ENCODE peak calls at places on chromosomes 11 and 22, in five cellular contexts. G is stimulated activated CD8-positive, alpha-beta memory T cell treated with anti-CD3 and anti-CD28 coated beads, Interleukin-15, amount 100 ng/mL, for 1 hour; T is AG09309; V is RPMI7951; K is stimulated activated CD4-positive, alpha-beta T cell treated with anti-CD3 and anti-CD28 coated beads, Interleukin-1b, Interleukin-23, amount 100 ng/mL, for 48 hours. S is an unnamed sample.

GRCh38 chr11:27770576-27770975 is 70.3 kb upstream of the BDNF start:
- DNase-seq in G (no peak), T (no peak), V (no peak), K (no peak), S (no peak)

GRCh38 chr11:121563900-121564822 is 111.4 kb upstream of the SORL1-AS1 start:
- DNase-seq in G (no peak), T (no peak), V (no peak), K (no peak), S (peak; percentile 45)

GRCh38 chr11:93945596-93945995 is 75.6 kb upstream of the HEPHL1 start:
- DNase-seq in G (no peak), T (no peak), V (peak; percentile 50), K (no peak), S (no peak)

GRCh38 chr22:30822216-30823014 is 127.7 kb downstream of the OSBP2 start:
- DNase-seq in G (no peak), T (no peak), V (no peak), K (no peak), S (no peak)

GRCh38 chr11:1218788-1219445 is 3.9 kb upstream of the MUC5B start:
- DNase-seq in G (no peak), T (no peak), V (no peak), K (no peak), S (no peak)

GRCh38 chr11:117946842-117947526 is 17.8 kb upstream of the TMPRSS13 start:
- DNase-seq in G (peak; percentile 80), T (peak; percentile 74), V (peak; percentile 86), K (peak; percentile 87), S (peak; percentile 98)

GRCh38 chr11:9760180-9760550 is 96.3 kb downstream of the SWAP70 start:
- DNase-seq in G (no peak), T (peak; percentile 86), V (peak; percentile 96), K (peak; percentile 15), S (no peak)

GRCh38 chr11:134951305-134951700 is 539.3 kb upstream of the B3GAT1 start:
- DNase-seq in G (no peak), T (peak; percentile 32), V (peak; percentile 73), K (no peak), S (peak; percentile 95)

GRCh38 chr11:88411265-88411664 is 73.7 kb upstream of the CTSC start:
- DNase-seq in G (no peak), T (peak; percentile 61), V (peak; percentile 51), K (no peak), S (no peak)

GRCh38 chr22:36081023-36081431 is 52.4 kb upstream of the RBFOX2 start:
- DNase-seq in G (no peak), T (peak; percentile 96), V (peak; percentile 31), K (no peak), S (no peak)

GRCh38 chr22:24592144-24592845 is 578 bp downstream of the LRRC75B start:
- DNase-seq in G (no peak), T (no peak), V (no peak), K (no peak), S (no peak)

GRCh38 chr11:73649206-73649605 is 2.8 kb downstream of the PLEKHB1 start:
- DNase-seq in G (no peak), T (no peak), V (no peak), K (no peak), S (no peak)

GRCh38 chr22:42308887-42309468 is 38.5 kb upstream of the TCF20 start:
- DNase-seq in G (no peak), T (no peak), V (no peak), K (no peak), S (no peak)

GRCh38 chr11:61027141-61027840 is 55.8 kb downstream of the CD6 start:
- DNase-seq in G (no peak), T (no peak), V (no peak), K (no peak), S (no peak)

GRCh38 chr11:59266491-59266890 is 53.8 kb upstream of the MPEG1 start:
- DNase-seq in G (no peak), T (no peak), V (no peak), K (no peak), S (no peak)

GRCh38 chr11:2562181-2562581 is 117.4 kb downstream of the KCNQ1 start:
- DNase-seq in G (no peak), T (no peak), V (peak; percentile 21), K (no peak), S (no peak)

GRCh38 chr22:26328221-26328620 is 100.8 kb upstream of the ASPHD2 start:
- DNase-seq in G (no peak), T (no peak), V (no peak), K (no peak), S (no peak)

GRCh38 chr11:78239781-78240180 is 51.1 kb downstream of the USP35 start:
- DNase-seq in G (no peak), T (no peak), V (no peak), K (no peak), S (no peak)

GRCh38 chr11:111729441-111729840 is 36.7 kb downstream of the PPP2R1B start:
- DNase-seq in G (no peak), T (no peak), V (no peak), K (no peak), S (peak; percentile 85)

GRCh38 chr22:37906364-37907008 is 389 bp downstream of the MICALL1 start:
- DNase-seq in G (no peak), T (no peak), V (no peak), K (peak; percentile 28), S (peak; percentile 34)

GRCh38 chr11:64594159-64594939 is 3.3 kb downstream of the SLC22A12 start:
- DNase-seq in G (no peak), T (no peak), V (no peak), K (no peak), S (no peak)

GRCh38 chr11:47551086-47551485 is 1.8 kb downstream of the CELF1 start:
- DNase-seq in G (no peak), T (no peak), V (peak; percentile 49), K (no peak), S (no peak)

GRCh38 chr11:2193099-2193886 is 21.7 kb upstream of the TH start:
- DNase-seq in G (no peak), T (no peak), V (no peak), K (no peak), S (no peak)

GRCh38 chr11:11332141-11332710 is 20.8 kb downstream of the CSNK2A3 start:
- DNase-seq in G (no peak), T (no peak), V (peak; percentile 17), K (no peak), S (no peak)

GRCh38 chr11:117045196-117045595 is 53.0 kb downstream of the SIK3 start:
- DNase-seq in G (no peak), T (no peak), V (peak; percentile 42), K (no peak), S (no peak)

GRCh38 chr11:108752297-108752751 is 87.5 kb downstream of the DDX10 start:
- DNase-seq in G (no peak), T (no peak), V (no peak), K (no peak), S (no peak)

GRCh38 chr11:121437018-121437685 is 15.0 kb upstream of the SORL1 start:
- DNase-seq in G (no peak), T (no peak), V (no peak), K (no peak), S (no peak)

GRCh38 chr11:809287-810039 is at the start of gene RPLP2:
- DNase-seq in G (peak; percentile 98), T (peak; percentile 82), V (peak; percentile 94), K (peak; percentile 97), S (peak; percentile 97)

GRCh38 chr22:28395920-28396447 is 283.7 kb downstream of the TTC28 start:
- DNase-seq in G (no peak), T (peak; percentile 23), V (peak; percentile 20), K (no peak), S (no peak)

GRCh38 chr22:42217752-42218280 is 52.6 kb downstream of the TCF20 start:
- DNase-seq in G (no peak), T (no peak), V (no peak), K (no peak), S (no peak)

GRCh38 chr11:126426126-126426525 is 70.6 kb downstream of the ST3GAL4 start:
- DNase-seq in G (no peak), T (no peak), V (peak; percentile 35), K (no peak), S (peak; percentile 27)

GRCh38 chr11:95512682-95513081 is 276.9 kb downstream of the FAM76B start:
- DNase-seq in G (no peak), T (peak; percentile 69), V (peak; percentile 46), K (no peak), S (no peak)